ENCODE peak calls at places on chromosome 4, in five cellular contexts. I is activated gamma-delta T cell treated with anti-CD3 and anti-CD28 coated beads, Interleukin-2, amount 50 U/mL, for 16 hours; T is activated CD8-positive, alpha-beta memory T cell treated with anti-CD3 and anti-CD28 coated beads for 4 hours; F is cardiac muscle cell; A is GM03348. Q is an unnamed sample.

GRCh38 chr4:6517171-6517570 is 44.8 kb upstream of the PPP2R2C start:
- DNase-seq in I (no peak), A (no peak), T (no peak), F (no peak), Q (no peak)

GRCh38 chr4:88295656-88296055 is 11.3 kb upstream of the PPM1K start:
- DNase-seq in I (no peak), F (no peak), A (no peak), T (no peak), Q (no peak)

GRCh38 chr4:111618908-111619307 is 526.3 kb upstream of the FAM241A start:
- DNase-seq in T (no peak), I (no peak), F (no peak), A (no peak), Q (no peak)

GRCh38 chr4:36054750-36055467 is 189.4 kb downstream of the ARAP2 start:
- DNase-seq in F (no peak), A (no peak), I (no peak), T (no peak), Q (no peak)

GRCh38 chr4:159086606-159087005 is 16.3 kb upstream of the RAPGEF2 start:
- DNase-seq in F (no peak), T (no peak), A (no peak), I (no peak), Q (no peak)

GRCh38 chr4:22502895-22503814 is 12.7 kb downstream of the ADGRA3 start:
- DNase-seq in F (no peak), A (no peak), I (no peak), T (no peak), Q (no peak)

GRCh38 chr4:140065393-140065792 is 88.6 kb downstream of the MAML3 start:
- DNase-seq in A (no peak), T (no peak), I (no peak), F (no peak), Q (no peak)

GRCh38 chr4:133498149-133498548 is 349.1 kb downstream of the PCDH10 start:
- DNase-seq in A (no peak), I (no peak), T (no peak), F (no peak), Q (no peak)

GRCh38 chr4:762211-763190 is 56.9 kb downstream of the PCGF3 start:
- DNase-seq in F (no peak), T (no peak), A (no peak), I (no peak), Q (no peak)

GRCh38 chr4:182752158-182752910 is 164.9 kb downstream of the DCTD start:
- DNase-seq in A (peak), F (no peak), I (no peak), T (no peak), Q (no peak)

GRCh38 chr4:112766422-112766821 is 129.5 kb downstream of the LARP7 start:
- DNase-seq in I (no peak), T (no peak), F (peak), A (peak), Q (no peak)

GRCh38 chr4:25484243-25484721 is 107.2 kb downstream of the ANAPC4 start:
- DNase-seq in T (no peak), A (no peak), I (no peak), F (no peak), Q (no peak)

GRCh38 chr4:81256059-81256635 is 41.1 kb upstream of the PRKG2 start:
- DNase-seq in A (no peak), T (no peak), F (no peak), I (no peak), Q (no peak)

GRCh38 chr4:115770046-115770543 is 656.7 kb upstream of the NDST4 start:
- DNase-seq in T (no peak), I (no peak), F (no peak), A (no peak), Q (no peak)

GRCh38 chr4:66071911-66072310 is 401.6 kb upstream of the EPHA5 start:
- DNase-seq in F (no peak), I (no peak), A (no peak), T (no peak), Q (no peak)

GRCh38 chr4:101169044-101170014 is 178.0 kb downstream of the PPP3CA start:
- DNase-seq in I (peak), T (peak), F (peak), A (peak), Q (peak)

GRCh38 chr4:7400671-7401298 is 33.9 kb downstream of the PSAPL1 start:
- DNase-seq in F (no peak), I (no peak), A (no peak), T (no peak), Q (no peak)

GRCh38 chr4:1402516-1403101 is 3.6 kb downstream of the NKX1-1 start:
- DNase-seq in A (peak), T (no peak), I (no peak), F (no peak), Q (no peak)

GRCh38 chr4:92249541-92249940 is 54.2 kb upstream of the GRID2 start:
- DNase-seq in F (no peak), A (no peak), T (no peak), I (no peak), Q (no peak)

GRCh38 chr4:125517831-125518230 is 203.1 kb downstream of the FAT4 start:
- DNase-seq in A (no peak), I (no peak), F (no peak), T (no peak), Q (no peak)

GRCh38 chr4:73450398-73451004 is 14.5 kb downstream of the AFP start:
- DNase-seq in A (peak), I (no peak), F (no peak), T (no peak), Q (no peak)

GRCh38 chr4:184369871-184370270 is 104.5 kb downstream of the IRF2 start:
- DNase-seq in T (no peak), F (no peak), I (no peak), A (no peak), Q (no peak)

GRCh38 chr4:155960522-155960921 is 6.9 kb upstream of the CTSO start:
- DNase-seq in I (no peak), A (no peak), T (no peak), F (no peak), Q (no peak)

GRCh38 chr4:144597171-144597570 is 48.8 kb upstream of the HHIP start:
- DNase-seq in F (no peak), T (no peak), I (no peak), A (no peak), Q (no peak)

Q was measured in activated T-helper 9 cell treated with anti-CD3 and anti-CD28 coated beads, Interleukin-2, amount 50 U/mL, for 16 hours.